ENCODE peak calls at places on chromosomes 6 and 20, in four cellular contexts. X is K562, Q is H1, M is HCT116. V is an unnamed sample.

GRCh38 chr20:17571153-17571527 is 1.3 kb downstream of the DSTN start:
- DNase-seq in X (no peak), Q (no peak), M (no peak), V (no peak)

GRCh38 chr20:4457566-4458543 is 263.9 kb upstream of the PRND start:
- DNase-seq in X (no peak), Q (peak; percentile 3), M (peak; percentile 27), V (no peak)

GRCh38 chr6:161225677-161226004 is 48.2 kb downstream of the AGPAT4 start:
- DNase-seq in X (no peak), Q (no peak), M (no peak), V (no peak)

GRCh38 chr6:71496018-71496800 is 207.6 kb downstream of the OGFRL1 start:
- DNase-seq in X (no peak), Q (no peak), M (no peak), V (peak; percentile 38)

GRCh38 chr20:52105045-52105572 is 86.5 kb downstream of the ZFP64 start:
- DNase-seq in X (no peak), Q (no peak), M (no peak), V (no peak)

GRCh38 chr20:10565191-10565921 is 108.4 kb downstream of the JAG1 start:
- DNase-seq in X (no peak), Q (no peak), M (no peak), V (no peak)

GRCh38 chr6:16064687-16065086 is 64.2 kb upstream of the MYLIP start:
- DNase-seq in X (no peak), Q (peak; percentile 54), M (no peak), V (no peak)

GRCh38 chr6:43636312-43636667 is 650 bp downstream of the MAD2L1BP start:
- DNase-seq in X (no peak), Q (no peak), M (no peak), V (no peak)

GRCh38 chr20:10490706-10491105 is 55.6 kb downstream of the SLX4IP start:
- DNase-seq in X (no peak), Q (no peak), M (no peak), V (no peak)

GRCh38 chr6:15243994-15244604 is 1.8 kb upstream of the JARID2 start:
- DNase-seq in X (no peak), Q (no peak), M (no peak), V (no peak)

GRCh38 chr20:33687370-33687915 is 1.3 kb upstream of the E2F1 start:
- DNase-seq in X (no peak), Q (no peak), M (no peak), V (no peak)

GRCh38 chr20:64077094-64077493 is 2.2 kb downstream of the RGS19 start:
- DNase-seq in X (no peak), Q (no peak), M (no peak), V (no peak)

GRCh38 chr6:105483492-105483891 is 80.6 kb upstream of the PREP start:
- DNase-seq in X (no peak), Q (no peak), M (no peak), V (no peak)

GRCh38 chr20:20463933-20464374 is 96.0 kb downstream of the INSM1 start:
- DNase-seq in X (no peak), Q (peak; percentile 56), M (no peak), V (peak; percentile 35)

GRCh38 chr6:78908621-78909020 is 41.3 kb downstream of the IRAK1BP1 start:
- DNase-seq in X (no peak), Q (no peak), M (no peak), V (no peak)

GRCh38 chr6:78909391-78909790 is 42.0 kb downstream of the IRAK1BP1 start:
- DNase-seq in X (no peak), Q (no peak), M (no peak), V (no peak)

GRCh38 chr6:78910611-78911134 is 43.3 kb downstream of the IRAK1BP1 start:
- DNase-seq in X (no peak), Q (peak; percentile 23), M (no peak), V (no peak)

GRCh38 chr6:78916411-78916810 is 49.1 kb downstream of the IRAK1BP1 start:
- DNase-seq in X (no peak), Q (no peak), M (no peak), V (no peak)

GRCh38 chr6:78911218-78911617 is 43.9 kb downstream of the IRAK1BP1 start:
- DNase-seq in X (no peak), Q (no peak), M (no peak), V (no peak)
- TF ChIP-seq EGR1 in X (no peak), Q (no peak), M (no peak), V (no peak)

GRCh38 chr6:79570129-79570801 is 33.0 kb upstream of the LCA5 start:
- DNase-seq in X (no peak), Q (peak; percentile 60), M (peak; percentile 80), V (no peak)
- TF ChIP-seq EGR1 in X (no peak), Q (no peak), M (no peak), V (no peak)

DNA sequence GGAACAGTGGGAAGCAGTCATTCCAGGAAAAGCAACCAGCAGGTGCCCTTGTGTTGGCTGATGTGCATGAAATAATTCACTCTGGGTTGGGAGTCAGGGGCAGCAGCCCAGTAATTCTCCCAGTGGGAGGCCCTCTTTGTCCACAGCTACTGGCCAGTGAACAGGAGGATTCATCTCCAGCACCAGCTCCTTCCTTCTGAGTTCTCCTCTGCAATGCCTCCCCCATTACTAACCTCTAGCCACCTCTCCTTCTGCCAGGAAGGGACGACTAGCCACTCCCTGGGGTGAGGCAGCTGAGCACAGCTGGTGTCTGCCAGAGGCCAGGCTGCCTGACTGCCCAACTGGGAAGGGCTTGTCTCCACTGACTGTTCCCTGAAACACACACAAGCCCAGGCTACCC is 12.5 kb upstream of the R3HDML start:
- DNase-seq in X (no peak), Q (no peak), M (no peak), V (no peak)
- TF ChIP-seq EGR1 in X (no peak), Q (no peak), M (no peak), V (no peak)

GRCh38 chr20:53598140-53599038 is 4.8 kb upstream of the ZNF217 start:
- DNase-seq in X (no peak), Q (no peak), M (no peak), V (no peak)
- TF ChIP-seq EGR1 in X (no peak), Q (no peak), M (no peak), V (no peak)

GRCh38 chr6:107819976-107820551 is 4.0 kb downstream of the SCML4 start:
- DNase-seq in X (no peak), Q (no peak), M (no peak), V (no peak)

GRCh38 chr6:107819217-107819616 is 4.9 kb downstream of the SCML4 start:
- DNase-seq in X (no peak), Q (no peak), M (no peak), V (no peak)

GRCh38 chr6:107821591-107821990 is 2.5 kb downstream of the SCML4 start:
- DNase-seq in X (no peak), Q (no peak), M (no peak), V (no peak)

GRCh38 chr6:107822154-107823046 is 1.7 kb downstream of the SCML4 start:
- DNase-seq in X (no peak), Q (no peak), M (no peak), V (peak; percentile 21)

GRCh38 chr6:107820571-107821261 is 3.4 kb downstream of the SCML4 start:
- DNase-seq in X (no peak), Q (no peak), M (no peak), V (no peak)
- TF ChIP-seq EGR1 in X (no peak), Q (no peak), M (no peak), V (no peak)